ENCODE peak calls at places on chromosomes 2 and 18, in six cellular contexts. W, I, T, R, P and H are unnamed samples.

GRCh38 chr18:1663879-1664705 is 759.4 kb downstream of the ADCYAP1 start:
- DNase-seq in W (no peak), I (peak; percentile 25), T (peak; percentile 53), R (peak; percentile 84), P (peak; percentile 64), H (peak; percentile 74)

GRCh38 chr2:166314022-166314759 is 61.6 kb downstream of the SCN9A start:
- DNase-seq in W (peak; percentile 94), I (peak; percentile 80), T (no peak), R (no peak), P (no peak), H (no peak)

GRCh38 chr18:43031169-43031568 is 84.3 kb downstream of the RIT2 start:
- DNase-seq in W (no peak), I (no peak), T (no peak), R (no peak), P (no peak), H (no peak)

GRCh38 chr2:101559576-101559975 is 84.7 kb upstream of the RFX8 start:
- DNase-seq in W (peak; percentile 17), I (peak; percentile 49), T (no peak), R (no peak), P (peak; percentile 58), H (no peak)

GRCh38 chr2:177242136-177242987 is 22.2 kb downstream of the NFE2L2 start:
- DNase-seq in W (peak; percentile 97), I (peak; percentile 93), T (peak; percentile 76), R (no peak), P (no peak), H (peak; percentile 94)

GRCh38 chr2:25598911-25599310 is 74.5 kb downstream of the DTNB start:
- DNase-seq in W (no peak), I (no peak), T (no peak), R (no peak), P (no peak), H (no peak)

GRCh38 chr2:241897231-241897916 is 27.8 kb downstream of the RTP5 start:
- DNase-seq in W (no peak), I (no peak), T (no peak), R (peak; percentile 49), P (no peak), H (no peak)

GRCh38 chr18:63511285-63511684 is 30.9 kb upstream of the SERPINB12 start:
- DNase-seq in W (peak; percentile 54), I (no peak), T (no peak), R (no peak), P (no peak), H (peak; percentile 63)

GRCh38 chr2:196234672-196235071 is 63.3 kb upstream of the STK17B start:
- DNase-seq in W (peak; percentile 56), I (peak; percentile 52), T (peak; percentile 17), R (no peak), P (no peak), H (peak; percentile 84)

GRCh38 chr2:72932045-72932444 is 14.7 kb downstream of the EMX1 start:
- DNase-seq in W (peak; percentile 36), I (no peak), T (no peak), R (no peak), P (no peak), H (no peak)

GRCh38 chr2:64354857-64355680 is 98.9 kb upstream of the LGALSL start:
- DNase-seq in W (peak; percentile 59), I (peak; percentile 46), T (peak; percentile 59), R (no peak), P (no peak), H (peak; percentile 72)

GRCh38 chr18:55515946-55516710 is 71.9 kb downstream of the TCF4 start:
- DNase-seq in W (no peak), I (peak; percentile 18), T (no peak), R (no peak), P (no peak), H (no peak)

GRCh38 chr18:48848641-48849143 is 102.1 kb downstream of the SMAD7 start:
- DNase-seq in W (no peak), I (peak; percentile 92), T (no peak), R (no peak), P (peak; percentile 64), H (no peak)

GRCh38 chr18:22473366-22473765 is 55.7 kb upstream of the CTAGE1 start:
- DNase-seq in W (no peak), I (no peak), T (no peak), R (no peak), P (no peak), H (no peak)

GRCh38 chr18:60676807-60677206 is 304.2 kb upstream of the MC4R start:
- DNase-seq in W (no peak), I (no peak), T (no peak), R (no peak), P (no peak), H (no peak)

GRCh38 chr2:144683063-144683740 is 163.3 kb upstream of the ZEB2 start:
- DNase-seq in W (peak; percentile 28), I (no peak), T (no peak), R (no peak), P (no peak), H (no peak)

GRCh38 chr2:174555998-174556397 is 41.6 kb downstream of the WIPF1 start:
- DNase-seq in W (no peak), I (no peak), T (no peak), R (no peak), P (no peak), H (no peak)

GRCh38 chr2:7867858-7868257 is 814.0 kb upstream of the ID2 start:
- DNase-seq in W (no peak), I (no peak), T (no peak), R (no peak), P (no peak), H (no peak)

GRCh38 chr2:68997401-68997800 is 15.6 kb upstream of the ANTXR1 start:
- DNase-seq in W (no peak), I (peak; percentile 12), T (no peak), R (no peak), P (no peak), H (no peak)

GRCh38 chr18:49663755-49664085 is 101.9 kb downstream of the LIPG start:
- DNase-seq in W (no peak), I (no peak), T (no peak), R (no peak), P (no peak), H (no peak)

GRCh38 chr2:112866128-112866835 is 29.7 kb upstream of the IL1B start:
- DNase-seq in W (no peak), I (no peak), T (no peak), R (no peak), P (no peak), H (no peak)

GRCh38 chr2:112869258-112869842 is 32.8 kb upstream of the IL1B start:
- DNase-seq in W (peak; percentile 87), I (peak; percentile 46), T (peak; percentile 69), R (no peak), P (peak; percentile 86), H (peak; percentile 75)

GRCh38 chr2:112867701-112868631 is 31.4 kb upstream of the IL1B start:
- DNase-seq in W (no peak), I (no peak), T (no peak), R (no peak), P (no peak), H (no peak)

GRCh38 chr2:112864072-112864471 is 27.5 kb upstream of the IL1B start:
- DNase-seq in W (no peak), I (no peak), T (no peak), R (no peak), P (no peak), H (no peak)
- H3K9me3 ChIP-seq in W (no peaks in the 10 kb centered on the region), I (no peaks in the 10 kb centered on the region), T (no peaks in the 10 kb centered on the region), R (no peaks in the 10 kb centered on the region), P (no peaks in the 10 kb centered on the region), H (no peaks in the 10 kb centered on the region)

DNA sequence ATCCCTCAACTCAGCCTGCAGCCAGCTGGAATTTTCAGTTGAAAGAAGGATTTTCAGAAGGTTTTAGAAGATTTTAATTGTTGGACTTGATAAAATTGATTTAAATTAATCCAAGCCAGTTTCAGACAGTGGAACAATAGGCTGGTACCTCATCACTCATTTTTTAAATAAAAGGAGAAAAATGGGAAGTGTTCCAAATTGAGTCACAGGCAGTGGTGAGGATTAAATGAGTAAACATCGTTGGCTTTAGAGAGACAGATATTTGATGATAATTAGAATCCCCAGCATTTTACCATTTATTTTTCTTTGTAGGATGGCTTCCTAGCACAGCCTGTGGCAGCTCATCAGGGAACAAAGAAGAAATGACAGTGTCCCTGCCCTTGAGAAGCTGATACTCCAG is 7.4 kb downstream of the CXCR4 start:
- DNase-seq in W (no peak), I (no peak), T (no peak), R (no peak), P (no peak), H (no peak)
- H3K4me1 ChIP-seq in W (no peaks in the 10 kb centered on the region), I (peaks cover 4% of the 10 kb centered on the region), T (no peaks in the 10 kb centered on the region), R (peaks cover 38% of the 10 kb centered on the region), P (no peaks in the 10 kb centered on the region), H (no peaks in the 10 kb centered on the region)

GRCh38 chr2:224163573-224164307 is 124.7 kb upstream of the SERPINE2 start:
- DNase-seq in W (no peak), I (peak; percentile 42), T (no peak), R (no peak), P (no peak), H (no peak)
- H3K9me3 ChIP-seq in W (no peaks in the 10 kb centered on the region), I (no peaks in the 10 kb centered on the region), T (no peaks in the 10 kb centered on the region), R (no peaks in the 10 kb centered on the region), P (no peaks in the 10 kb centered on the region), H (no peaks in the 10 kb centered on the region)

DNA sequence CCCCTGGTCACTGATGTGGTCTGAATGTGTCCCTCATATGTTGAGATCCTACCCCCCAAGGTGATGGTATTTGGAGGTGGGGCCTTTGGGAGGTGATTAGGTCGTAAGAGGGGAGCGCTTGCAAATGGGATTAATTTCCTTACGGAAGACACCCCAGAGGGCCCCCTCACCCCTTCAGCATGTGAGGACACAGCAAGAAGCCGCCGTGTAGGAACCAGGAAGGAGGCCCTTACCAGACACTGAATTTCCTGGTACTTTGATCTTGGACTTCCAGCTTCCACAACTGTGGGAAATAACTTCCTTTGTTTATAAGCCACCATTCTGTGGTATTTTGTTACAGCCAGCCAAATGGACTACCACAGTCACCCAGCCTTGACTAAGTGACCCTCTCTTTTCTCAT is 35.9 kb downstream of the NCK2 start:
- DNase-seq in W (no peak), I (no peak), T (no peak), R (no peak), P (no peak), H (no peak)
- H3K4me1 ChIP-seq in W (peaks cover 31% of the 10 kb centered on the region), I (peaks cover 12% of the 10 kb centered on the region), T (peaks cover 3% of the 10 kb centered on the region), R (peaks cover 75% of the 10 kb centered on the region), P (peaks cover 14% of the 10 kb centered on the region), H (no peaks in the 10 kb centered on the region)

DNA sequence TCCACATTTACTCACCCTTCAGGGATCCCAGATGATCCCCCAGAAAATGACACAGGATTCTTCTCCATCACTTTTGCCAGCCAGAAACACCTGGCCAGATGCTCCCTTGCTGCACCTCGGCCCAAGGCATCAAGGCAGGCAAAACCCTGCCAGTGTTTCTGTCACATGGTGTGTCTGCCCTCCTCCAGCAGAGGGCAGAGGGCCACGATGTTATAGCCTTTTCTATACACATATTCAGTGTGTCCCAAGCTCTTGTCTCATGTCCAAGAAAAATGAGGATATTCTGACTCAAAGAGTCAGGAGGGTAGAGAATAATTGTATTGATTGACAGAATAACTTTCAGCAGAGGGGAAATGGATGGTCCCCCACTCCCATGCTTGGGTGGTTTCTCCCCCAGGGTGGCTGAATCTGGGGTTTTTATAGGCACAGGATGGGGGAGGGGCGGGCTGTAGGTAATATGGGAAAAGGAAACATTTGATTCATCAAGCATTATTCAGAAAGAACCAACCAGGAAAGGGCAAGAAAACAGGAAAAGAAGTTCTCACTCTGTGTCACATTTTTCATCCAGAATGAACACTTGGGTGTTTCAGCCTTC is 933.9 kb downstream of the TRIB2 start:
- DNase-seq in W (no peak), I (no peak), T (no peak), R (no peak), P (no peak), H (no peak)
- H3K9me3 ChIP-seq in W (no peaks in the 10 kb centered on the region), I (peaks cover 3% of the 10 kb centered on the region), T (no peaks in the 10 kb centered on the region), R (no peaks in the 10 kb centered on the region), P (no peaks in the 10 kb centered on the region), H (no peaks in the 10 kb centered on the region)

GRCh38 chr2:71068218-71069035 is at the start of gene NAGK:
- DNase-seq in W (peak; percentile 95), I (peak; percentile 99), T (peak; percentile 99), R (peak; percentile 99), P (peak; percentile 97), H (peak; percentile 98)
- H3K4me1 ChIP-seq in W (peaks cover 7% of the 10 kb centered on the region), I (peaks cover 17% of the 10 kb centered on the region), T (peaks cover 26% of the 10 kb centered on the region), R (peaks cover 49% of the 10 kb centered on the region), P (peaks cover 5% of the 10 kb centered on the region), H (peaks cover 5% of the 10 kb centered on the region)